ENCODE peak calls at places on chromosomes 12 and 14, in ten cellular contexts. S, P, T, O, U, K, A, J, M and R are unnamed samples.

GRCh38 chr14:104749111-104749649 is 3.8 kb upstream of the SIVA1 start:
- DNase-seq in S (no peak), P (no peak), T (no peak), O (no peak), U (peak; percentile 88), K (no peak), A (no peak), J (no peak), M (no peak), R (peak; percentile 90)

GRCh38 chr12:122449317-122449716 is 26.8 kb upstream of the CLIP1 start:
- DNase-seq in S (no peak), P (peak; percentile 62), T (no peak), O (no peak), U (peak; percentile 82), K (no peak), A (no peak), J (no peak), M (no peak), R (no peak)

GRCh38 chr12:92439397-92439779 is 263.4 kb upstream of the PLEKHG7 start:
- DNase-seq in S (no peak), P (no peak), T (no peak), O (no peak), U (no peak), K (no peak), A (peak; percentile 77), J (peak; percentile 46), M (peak; percentile 48), R (peak; percentile 57)

GRCh38 chr12:23126794-23127193 is 501.8 kb downstream of the ETNK1 start:
- DNase-seq in S (no peak), P (no peak), T (no peak), O (no peak), U (no peak), K (no peak), A (no peak), J (no peak), M (no peak), R (no peak)

GRCh38 chr12:95262808-95263207 is 45.2 kb downstream of the VEZT start:
- DNase-seq in S (no peak), P (no peak), T (no peak), O (no peak), U (no peak), K (no peak), A (peak; percentile 39), J (no peak), M (no peak), R (no peak)

GRCh38 chr12:94183702-94184379 is 35.5 kb downstream of the PLXNC1 start:
- DNase-seq in S (no peak), P (no peak), T (no peak), O (no peak), U (peak; percentile 97), K (no peak), A (no peak), J (no peak), M (no peak), R (no peak)

GRCh38 chr14:97705107-97705506 is 907.9 kb downstream of the VRK1 start:
- DNase-seq in S (no peak), P (no peak), T (no peak), O (no peak), U (no peak), K (no peak), A (no peak), J (no peak), M (no peak), R (no peak)

GRCh38 chr12:102227954-102228353 is 30.3 kb upstream of the PMCH start:
- DNase-seq in S (no peak), P (no peak), T (no peak), O (no peak), U (no peak), K (no peak), A (no peak), J (no peak), M (no peak), R (no peak)

GRCh38 chr12:95099270-95099790 is 25.9 kb upstream of the NR2C1 start:
- DNase-seq in S (no peak), P (no peak), T (no peak), O (no peak), U (no peak), K (no peak), A (no peak), J (no peak), M (no peak), R (no peak)

GRCh38 chr12:1502856-1503255 is 91.5 kb downstream of the FBXL14 start:
- DNase-seq in S (no peak), P (no peak), T (no peak), O (no peak), U (no peak), K (no peak), A (no peak), J (no peak), M (no peak), R (no peak)
- H3K4me3 ChIP-seq in S (no peak overlapping the region), P (no peak overlapping the region), T (no peak overlapping the region), O (no peak overlapping the region), U (no peak overlapping the region), K (no peak overlapping the region), A (no peak overlapping the region), J (no peak overlapping the region), M (no peak overlapping the region), R (no peak overlapping the region)

GRCh38 chr14:55383541-55384140 is 28.0 kb downstream of the ATG14 start:
- DNase-seq in S (no peak), P (no peak), T (no peak), O (no peak), U (no peak), K (no peak), A (no peak), J (no peak), M (no peak), R (peak; percentile 34)

GRCh38 chr14:55384536-55384935 is 27.1 kb downstream of the ATG14 start:
- DNase-seq in S (no peak), P (no peak), T (no peak), O (no peak), U (no peak), K (no peak), A (no peak), J (no peak), M (no peak), R (no peak)

GRCh38 chr14:55386037-55386798 is 25.4 kb downstream of the ATG14 start:
- DNase-seq in S (no peak), P (no peak), T (no peak), O (no peak), U (no peak), K (no peak), A (no peak), J (no peak), M (no peak), R (no peak)

GRCh38 chr14:55388160-55388559 is 23.5 kb downstream of the ATG14 start:
- DNase-seq in S (no peak), P (no peak), T (no peak), O (no peak), U (no peak), K (no peak), A (no peak), J (no peak), M (no peak), R (no peak)

DNA sequence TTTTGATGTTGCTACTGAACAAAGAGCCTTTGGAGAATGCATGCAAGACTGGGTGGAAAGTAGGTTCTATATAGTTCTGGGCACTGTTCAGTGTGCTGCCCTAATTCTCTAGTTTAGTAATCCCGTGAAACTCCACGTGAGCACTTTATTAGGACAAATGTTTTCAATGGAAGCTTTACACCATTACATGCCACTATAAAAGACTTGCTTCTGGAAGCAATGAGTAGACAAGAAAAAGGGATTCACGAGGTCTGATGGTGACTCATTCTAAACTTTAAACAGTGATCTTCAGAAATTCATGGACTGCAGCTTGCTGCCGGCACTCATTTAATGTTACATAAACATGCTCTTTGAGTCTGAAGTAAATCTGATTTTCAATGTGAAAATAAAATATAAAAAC is 22.3 kb downstream of the ATG14 start:
- DNase-seq in S (no peak), P (no peak), T (no peak), O (no peak), U (no peak), K (no peak), A (no peak), J (no peak), M (no peak), R (no peak)
- TF ChIP-seq CTCF in S (no peak), P (no peak), T (no peak), O (no peak), U (no peak), K (no peak), A (no peak), J (no peak), M (no peak), R (no peak)

GRCh38 chr12:57753938-57754337 is 965 bp upstream of the MARCHF9 start:
- DNase-seq in S (no peak), P (no peak), T (no peak), O (no peak), U (no peak), K (no peak), A (no peak), J (no peak), M (no peak), R (no peak)

GRCh38 chr12:57755454-57756372 is 810 bp downstream of the MARCHF9 start:
- DNase-seq in S (peak; percentile 55), P (no peak), T (no peak), O (peak; percentile 54), U (no peak), K (no peak), A (no peak), J (no peak), M (no peak), R (no peak)

GRCh38 chr12:57755194-57755453 is 221 bp downstream of the MARCHF9 start:
- DNase-seq in S (peak; percentile 60), P (no peak), T (no peak), O (no peak), U (no peak), K (no peak), A (no peak), J (no peak), M (no peak), R (no peak)

GRCh38 chr12:57752668-57753000 is 524 bp upstream of the CDK4 start:
- DNase-seq in S (no peak), P (no peak), T (no peak), O (no peak), U (no peak), K (no peak), A (no peak), J (no peak), M (no peak), R (no peak)

GRCh38 chr12:57754411-57755193 is at the start of gene MARCHF9:
- DNase-seq in S (peak; percentile 61), P (no peak), T (peak; percentile 43), O (peak; percentile 70), U (no peak), K (no peak), A (peak; percentile 45), J (no peak), M (peak; percentile 60), R (peak; percentile 56)
- TF ChIP-seq POLR2A in S (no peak), P (no peak), T (no peak), O (peak; percentile 31), U (no peak), K (no peak), A (no peak), J (no peak), M (no peak), R (no peak)

GRCh38 chr12:52590021-52590420 is 11.2 kb downstream of the KRT72 start:
- DNase-seq in S (no peak), P (no peak), T (no peak), O (no peak), U (no peak), K (no peak), A (no peak), J (no peak), M (no peak), R (no peak)
- H3K4me3 ChIP-seq in S (no peak overlapping the region), P (no peak overlapping the region), T (no peak overlapping the region), O (no peak overlapping the region), U (no peak overlapping the region), K (no peak overlapping the region), A (no peak overlapping the region), J (no peak overlapping the region), M (no peak overlapping the region), R (no peak overlapping the region)

GRCh38 chr14:62117010-62117717 is 354.9 kb downstream of the SNAPC1 start:
- DNase-seq in S (peak; percentile 54), P (no peak), T (no peak), O (peak; percentile 59), U (peak; percentile 38), K (no peak), A (peak; percentile 13), J (peak; percentile 15), M (peak; percentile 50), R (peak; percentile 5)
- TF ChIP-seq CTCF in S (no peak), P (no peak), T (peak; percentile 29), O (peak; percentile 26), U (peak; percentile 52), K (no peak), A (no peak), J (no peak), M (no peak), R (no peak)